ENCODE peak calls at places on chromosome 17, in ten cellular contexts. C is transverse colon, I is stomach, Z is tibial nerve, P is K562, E is A549, Q is suprapubic skin, Y is ovary, A is sigmoid colon, J is GM12878. K is an unnamed sample.

GRCh38 chr17:37651846-37652245 is 8.6 kb upstream of the DDX52 start:
- DNase-seq in C (no peak), I (no peak), Z (no peak), P (no peak), E (no peak), Q (no peak), Y (no peak), A (no peak), J (no peak), K (no peak)

GRCh38 chr17:2087597-2088211 is 32.8 kb downstream of the HIC1 start:
- DNase-seq in C (peak; percentile 41), I (no peak), Z (no peak), P (no peak), E (no peak), Q (peak; percentile 71), Y (no peak), A (peak; percentile 68), J (peak; percentile 79), K (no peak)

GRCh38 chr17:30922235-30922993 is 669 bp downstream of the ADAP2 start:
- DNase-seq in C (peak; percentile 17), I (no peak), Z (no peak), P (no peak), E (no peak), Q (peak; percentile 62), Y (no peak), A (peak; percentile 61), J (no peak), K (no peak)

GRCh38 chr17:7587831-7588230 is 2.1 kb downstream of the SOX15 start:
- DNase-seq in C (no peak), I (no peak), Z (no peak), P (no peak), E (no peak), Q (no peak), Y (no peak), A (peak; percentile 80), J (no peak), K (peak; percentile 33)

GRCh38 chr17:77807746-77808441 is 150.6 kb upstream of the TNRC6C start:
- DNase-seq in C (no peak), I (no peak), Z (no peak), P (no peak), E (no peak), Q (no peak), Y (no peak), A (no peak), J (no peak), K (no peak)

GRCh38 chr17:14299261-14300093 is 1.4 kb upstream of the HS3ST3B1 start:
- DNase-seq in C (peak; percentile 16), I (peak; percentile 40), Z (no peak), P (peak; percentile 30), E (no peak), Q (peak; percentile 80), Y (peak; percentile 60), A (peak; percentile 70), J (no peak), K (peak; percentile 86)

GRCh38 chr17:61323696-61324539 is 75.7 kb upstream of the TBX2 start:
- DNase-seq in C (no peak), I (no peak), Z (no peak), P (no peak), E (peak; percentile 51), Q (no peak), Y (peak; percentile 34), A (no peak), J (no peak), K (no peak)

GRCh38 chr17:19288453-19288852 is 51.3 kb downstream of the EPN2 start:
- DNase-seq in C (no peak), I (no peak), Z (no peak), P (no peak), E (peak; percentile 19), Q (no peak), Y (no peak), A (no peak), J (no peak), K (no peak)

GRCh38 chr17:8360751-8361150 is 15.8 kb downstream of the KRABD2 start:
- DNase-seq in C (no peak), I (no peak), Z (no peak), P (no peak), E (no peak), Q (no peak), Y (no peak), A (no peak), J (no peak), K (no peak)

GRCh38 chr17:35242805-35243458 is at the start of gene SLFN5:
- DNase-seq in C (peak; percentile 96), I (peak; percentile 97), Z (peak; percentile 95), P (peak; percentile 67), E (peak; percentile 91), Q (peak; percentile 98), Y (peak; percentile 95), A (peak; percentile 98), J (peak; percentile 73), K (peak; percentile 96)
- TF ChIP-seq POLR2A in C (peak; percentile 90), I (peak; percentile 82), Z (peak; percentile 91), P (no peak), E (peak; percentile 91), Q (peak; percentile 91), Y (peak; percentile 94), A (peak; percentile 96), J (peak; percentile 76), K (peak; percentile 99)

DNA sequence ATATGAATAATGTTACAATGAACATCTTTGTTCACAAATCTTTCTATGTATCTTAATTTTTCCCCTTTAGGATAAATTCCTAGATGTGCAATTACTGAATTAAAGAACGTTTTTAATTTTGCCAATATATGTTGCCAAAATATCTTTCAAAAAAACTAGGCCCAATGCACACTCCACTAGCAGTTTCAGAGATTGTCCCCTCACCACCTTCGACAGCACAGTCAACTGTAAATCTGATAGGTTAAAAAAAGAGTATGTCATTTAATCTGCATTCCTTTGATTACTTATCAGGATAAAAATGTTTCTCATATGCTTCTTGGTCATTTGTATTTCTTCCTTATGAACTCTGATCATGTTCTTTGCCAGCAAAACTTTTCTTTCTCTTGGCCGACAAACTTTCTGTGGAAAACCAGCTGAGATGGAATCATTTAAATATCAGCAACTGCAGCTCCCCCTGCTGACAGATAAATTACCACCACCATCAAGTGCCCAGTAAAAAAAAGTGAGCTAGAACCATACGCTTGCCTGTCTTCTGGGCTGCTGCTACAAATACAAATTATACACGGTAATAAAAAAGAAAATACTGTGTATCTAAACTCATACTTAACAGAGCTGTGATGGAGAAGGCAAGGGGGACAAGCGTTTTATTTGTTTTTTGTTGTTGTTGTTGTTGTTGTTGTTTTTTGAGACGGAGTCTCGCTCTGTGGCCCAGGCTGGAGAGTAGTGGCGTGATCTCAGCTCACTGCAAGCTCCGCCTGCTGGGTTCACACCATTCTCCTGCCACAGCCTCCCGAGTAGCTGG is 19.6 kb upstream of the KANSL1 start:
- DNase-seq in C (peak; percentile 68), I (peak; percentile 73), Z (peak; percentile 46), P (peak; percentile 64), E (peak; percentile 88), Q (no peak), Y (peak; percentile 50), A (peak; percentile 81), J (no peak), K (no peak)
- TF ChIP-seq EP300 in C (no peak), I (no peak), Z (peak; percentile 25), P (no peak), E (no peak), Q (no peak), Y (no peak), A (no peak), J (no peak), K (no peak)

GRCh38 chr17:39867891-39868553 is at the start of gene ZPBP2:
- DNase-seq in C (peak; percentile 15), I (no peak), Z (no peak), P (no peak), E (no peak), Q (no peak), Y (no peak), A (no peak), J (no peak), K (peak; percentile 88)

GRCh38 chr17:39868554-39868942 is 546 bp downstream of the ZPBP2 start:
- DNase-seq in C (no peak), I (no peak), Z (no peak), P (no peak), E (no peak), Q (no peak), Y (no peak), A (no peak), J (no peak), K (no peak)

GRCh38 chr17:39870776-39871175 is 2.8 kb downstream of the ZPBP2 start:
- DNase-seq in C (no peak), I (no peak), Z (no peak), P (no peak), E (no peak), Q (no peak), Y (no peak), A (no peak), J (no peak), K (no peak)

GRCh38 chr17:39867084-39867890 is 715 bp upstream of the ZPBP2 start:
- DNase-seq in C (peak; percentile 42), I (no peak), Z (no peak), P (no peak), E (no peak), Q (no peak), Y (no peak), A (no peak), J (peak; percentile 96), K (no peak)

DNA sequence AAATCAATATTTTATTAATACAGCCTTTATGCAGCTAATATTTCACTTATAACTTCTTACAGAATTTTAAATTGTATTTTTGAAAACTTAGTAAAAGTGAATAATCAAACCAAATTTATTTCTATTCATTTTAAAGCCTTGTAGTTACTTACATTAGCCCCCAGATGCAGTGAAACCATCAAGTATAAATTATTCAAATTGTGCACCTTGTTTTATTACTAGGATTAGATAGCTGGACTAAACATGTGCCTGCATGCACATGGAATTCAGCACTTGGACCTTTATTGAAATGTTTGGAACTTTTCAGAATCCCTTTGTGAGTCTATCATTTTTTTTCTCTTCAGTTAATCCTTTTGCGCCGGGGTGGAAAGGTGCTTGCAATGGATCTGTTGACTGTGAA is 4.7 kb downstream of the ZPBP2 start:
- DNase-seq in C (no peak), I (no peak), Z (no peak), P (no peak), E (no peak), Q (no peak), Y (no peak), A (no peak), J (no peak), K (no peak)
- TF ChIP-seq CTCF in C (no peak), I (no peak), Z (no peak), P (no peak), E (peak; percentile 24), Q (no peak), Y (no peak), A (no peak), J (peak; percentile 19), K (no peak)

DNA sequence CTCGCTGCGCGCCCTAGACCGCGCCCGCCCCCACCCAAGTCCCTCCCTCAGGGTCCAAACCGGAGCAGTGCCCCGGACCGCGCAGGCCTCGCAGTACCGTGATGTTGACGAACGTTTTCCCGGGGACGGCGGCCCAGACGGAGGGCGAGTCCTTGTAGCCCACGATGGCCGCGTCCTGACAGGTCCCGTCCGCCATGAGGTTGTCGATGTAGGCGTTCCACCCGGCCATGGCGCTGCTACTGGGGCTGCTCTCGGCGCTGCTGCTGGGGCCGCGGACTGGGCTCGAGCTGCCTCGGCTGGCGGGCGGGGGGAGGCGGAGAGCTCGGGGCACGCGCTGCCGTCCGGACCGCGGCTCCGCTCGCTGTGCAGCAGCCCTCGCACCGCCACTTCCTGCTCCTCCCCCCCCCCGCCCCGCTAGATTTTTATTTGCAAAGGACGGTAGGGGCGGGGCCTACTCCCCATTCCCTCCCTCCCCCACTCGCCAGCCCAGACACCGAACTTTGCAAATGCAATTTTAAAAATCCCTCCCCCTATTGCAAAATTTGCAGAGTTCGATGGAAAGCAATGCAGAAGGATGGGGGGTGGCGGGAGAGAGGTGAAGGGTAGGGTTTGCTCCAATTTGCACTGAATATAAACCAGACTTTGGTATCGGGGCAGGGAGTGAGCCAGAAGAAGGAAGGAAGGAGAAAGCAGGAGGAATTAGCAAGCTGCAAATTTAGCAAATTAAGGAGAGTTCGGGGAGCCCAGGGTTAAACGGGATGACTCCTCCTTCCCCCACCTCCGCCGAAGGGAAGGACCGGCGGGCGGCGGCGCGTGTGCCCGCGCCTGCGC is at the start of gene PFN1:
- DNase-seq in C (peak; percentile 94), I (peak; percentile 92), Z (peak; percentile 91), P (peak; percentile 71), E (peak; percentile 95), Q (peak; percentile 95), Y (peak; percentile 87), A (peak; percentile 96), J (peak; percentile 69), K (peak; percentile 94)
- TF ChIP-seq POLR2A in C (peak; percentile 97), I (peak; percentile 79), Z (peak; percentile 59), P (peak; percentile 88), E (peak; percentile 94), Q (no peak), Y (peak; percentile 61), A (peak; percentile 80), J (peak; percentile 82), K (peak; percentile 78)